ENCODE peak calls at places on chromosomes 13 and 19, in ten cellular contexts. One of them, this sample, is unnamed.

GRCh38 chr19:6769006-6769637 is 1.9 kb upstream of the SH2D3A start:
- DNase-seq in upper lobe of left lung: no peak
- DNase-seq in endothelial cell of umbilical vein: no peak
- DNase-seq in B cell: peak
- DNase-seq in astrocyte of the spinal cord: no peak
- DNase-seq in mammary epithelial cell: no peak
- DNase-seq in psoas muscle: no peak
- DNase-seq in kidney: no peak
- DNase-seq in fibroblast of mammary gland: peak
- DNase-seq in cardiac muscle cell: peak
- DNase-seq in this sample: no peak

GRCh38 chr13:42553098-42554046 is 20.6 kb upstream of the TNFSF11 start:
- DNase-seq in upper lobe of left lung: no peak
- DNase-seq in endothelial cell of umbilical vein: peak
- DNase-seq in B cell: no peak
- DNase-seq in astrocyte of the spinal cord: peak
- DNase-seq in mammary epithelial cell: peak
- DNase-seq in psoas muscle: no peak
- DNase-seq in kidney: no peak
- DNase-seq in fibroblast of mammary gland: peak
- DNase-seq in cardiac muscle cell: peak
- DNase-seq in this sample: no peak

GRCh38 chr13:34435338-34435737 is 506.7 kb upstream of the NBEA start:
- DNase-seq in upper lobe of left lung: no peak
- DNase-seq in endothelial cell of umbilical vein: peak
- DNase-seq in B cell: no peak
- DNase-seq in astrocyte of the spinal cord: peak
- DNase-seq in mammary epithelial cell: no peak
- DNase-seq in psoas muscle: no peak
- DNase-seq in kidney: no peak
- DNase-seq in fibroblast of mammary gland: peak
- DNase-seq in cardiac muscle cell: peak
- DNase-seq in this sample: no peak

GRCh38 chr19:48398329-48399235 is 5.1 kb downstream of the GRIN2D start:
- DNase-seq in upper lobe of left lung: peak
- DNase-seq in endothelial cell of umbilical vein: peak
- DNase-seq in B cell: peak
- DNase-seq in astrocyte of the spinal cord: peak
- DNase-seq in mammary epithelial cell: peak
- DNase-seq in psoas muscle: peak
- DNase-seq in kidney: peak
- DNase-seq in fibroblast of mammary gland: peak
- DNase-seq in cardiac muscle cell: peak
- DNase-seq in this sample: peak

GRCh38 chr19:1818549-1819195 is 6.6 kb upstream of the ATP8B3 start:
- DNase-seq in upper lobe of left lung: peak
- DNase-seq in endothelial cell of umbilical vein: no peak
- DNase-seq in B cell: no peak
- DNase-seq in astrocyte of the spinal cord: no peak
- DNase-seq in mammary epithelial cell: no peak
- DNase-seq in psoas muscle: no peak
- DNase-seq in kidney: no peak
- DNase-seq in fibroblast of mammary gland: no peak
- DNase-seq in cardiac muscle cell: no peak
- DNase-seq in this sample: no peak

GRCh38 chr13:94345374-94346195 is 133.9 kb downstream of the DCT start:
- DNase-seq in upper lobe of left lung: no peak
- DNase-seq in endothelial cell of umbilical vein: peak
- DNase-seq in B cell: peak
- DNase-seq in astrocyte of the spinal cord: peak
- DNase-seq in mammary epithelial cell: peak
- DNase-seq in psoas muscle: no peak
- DNase-seq in kidney: no peak
- DNase-seq in fibroblast of mammary gland: peak
- DNase-seq in cardiac muscle cell: peak
- DNase-seq in this sample: no peak

GRCh38 chr19:5696196-5697021 is 6.3 kb downstream of the RPL36 start:
- DNase-seq in upper lobe of left lung: peak
- DNase-seq in endothelial cell of umbilical vein: no peak
- DNase-seq in B cell: no peak
- DNase-seq in astrocyte of the spinal cord: no peak
- DNase-seq in mammary epithelial cell: no peak
- DNase-seq in psoas muscle: no peak
- DNase-seq in kidney: no peak
- DNase-seq in fibroblast of mammary gland: no peak
- DNase-seq in cardiac muscle cell: no peak
- DNase-seq in this sample: no peak

GRCh38 chr13:93029536-93029935 is 197.1 kb upstream of the GPC6 start:
- DNase-seq in upper lobe of left lung: no peak
- DNase-seq in endothelial cell of umbilical vein: no peak
- DNase-seq in B cell: no peak
- DNase-seq in astrocyte of the spinal cord: peak
- DNase-seq in mammary epithelial cell: peak
- DNase-seq in psoas muscle: no peak
- DNase-seq in kidney: no peak
- DNase-seq in fibroblast of mammary gland: peak
- DNase-seq in cardiac muscle cell: peak
- DNase-seq in this sample: no peak

GRCh38 chr19:2289714-2290435 is 7.9 kb upstream of the PEAK3 start:
- DNase-seq in upper lobe of left lung: peak
- DNase-seq in endothelial cell of umbilical vein: no peak
- DNase-seq in B cell: peak
- DNase-seq in astrocyte of the spinal cord: no peak
- DNase-seq in mammary epithelial cell: peak
- DNase-seq in psoas muscle: no peak
- DNase-seq in kidney: peak
- DNase-seq in fibroblast of mammary gland: no peak
- DNase-seq in cardiac muscle cell: no peak
- DNase-seq in this sample: peak

GRCh38 chr19:39038098-39038497 is 5.7 kb upstream of the FBXO27 start:
- DNase-seq in upper lobe of left lung: no peak
- DNase-seq in endothelial cell of umbilical vein: peak
- DNase-seq in B cell: no peak
- DNase-seq in astrocyte of the spinal cord: peak
- DNase-seq in mammary epithelial cell: peak
- DNase-seq in psoas muscle: no peak
- DNase-seq in kidney: no peak
- DNase-seq in fibroblast of mammary gland: peak
- DNase-seq in cardiac muscle cell: peak
- DNase-seq in this sample: peak

GRCh38 chr19:10295305-10295846 is 5.6 kb downstream of the ICAM5 start:
- DNase-seq in upper lobe of left lung: peak
- DNase-seq in endothelial cell of umbilical vein: peak
- DNase-seq in B cell: peak
- DNase-seq in astrocyte of the spinal cord: no peak
- DNase-seq in mammary epithelial cell: no peak
- DNase-seq in psoas muscle: no peak
- DNase-seq in kidney: no peak
- DNase-seq in fibroblast of mammary gland: no peak
- DNase-seq in cardiac muscle cell: peak
- DNase-seq in this sample: peak

GRCh38 chr13:49409008-49409407 is 34.9 kb downstream of the CAB39L start:
- DNase-seq in upper lobe of left lung: no peak
- DNase-seq in endothelial cell of umbilical vein: no peak
- DNase-seq in B cell: no peak
- DNase-seq in astrocyte of the spinal cord: no peak
- DNase-seq in mammary epithelial cell: peak
- DNase-seq in psoas muscle: no peak
- DNase-seq in kidney: no peak
- DNase-seq in fibroblast of mammary gland: no peak
- DNase-seq in cardiac muscle cell: no peak
- DNase-seq in this sample: no peak

GRCh38 chr13:65605386-65605785 is 1624.8 kb downstream of the PCDH9 start:
- DNase-seq in upper lobe of left lung: no peak
- DNase-seq in endothelial cell of umbilical vein: no peak
- DNase-seq in B cell: no peak
- DNase-seq in astrocyte of the spinal cord: no peak
- DNase-seq in mammary epithelial cell: no peak
- DNase-seq in psoas muscle: no peak
- DNase-seq in kidney: no peak
- DNase-seq in fibroblast of mammary gland: peak
- DNase-seq in cardiac muscle cell: peak
- DNase-seq in this sample: no peak

GRCh38 chr13:101941095-101941777 is 460.6 kb downstream of the FGF14 start:
- DNase-seq in upper lobe of left lung: no peak
- DNase-seq in endothelial cell of umbilical vein: no peak
- DNase-seq in B cell: no peak
- DNase-seq in astrocyte of the spinal cord: peak
- DNase-seq in mammary epithelial cell: no peak
- DNase-seq in psoas muscle: no peak
- DNase-seq in kidney: no peak
- DNase-seq in fibroblast of mammary gland: peak
- DNase-seq in cardiac muscle cell: no peak
- DNase-seq in this sample: no peak

GRCh38 chr19:8460516-8461298 is 15.9 kb downstream of the HNRNPM start:
- DNase-seq in upper lobe of left lung: no peak
- DNase-seq in endothelial cell of umbilical vein: no peak
- DNase-seq in B cell: no peak
- DNase-seq in astrocyte of the spinal cord: no peak
- DNase-seq in mammary epithelial cell: no peak
- DNase-seq in psoas muscle: no peak
- DNase-seq in kidney: no peak
- DNase-seq in fibroblast of mammary gland: peak
- DNase-seq in cardiac muscle cell: no peak
- DNase-seq in this sample: no peak

GRCh38 chr13:46663216-46663615 is 110.2 kb downstream of the LRCH1 start:
- DNase-seq in upper lobe of left lung: no peak
- DNase-seq in endothelial cell of umbilical vein: no peak
- DNase-seq in B cell: no peak
- DNase-seq in astrocyte of the spinal cord: no peak
- DNase-seq in mammary epithelial cell: no peak
- DNase-seq in psoas muscle: no peak
- DNase-seq in kidney: no peak
- DNase-seq in fibroblast of mammary gland: no peak
- DNase-seq in cardiac muscle cell: no peak
- DNase-seq in this sample: no peak

DNA sequence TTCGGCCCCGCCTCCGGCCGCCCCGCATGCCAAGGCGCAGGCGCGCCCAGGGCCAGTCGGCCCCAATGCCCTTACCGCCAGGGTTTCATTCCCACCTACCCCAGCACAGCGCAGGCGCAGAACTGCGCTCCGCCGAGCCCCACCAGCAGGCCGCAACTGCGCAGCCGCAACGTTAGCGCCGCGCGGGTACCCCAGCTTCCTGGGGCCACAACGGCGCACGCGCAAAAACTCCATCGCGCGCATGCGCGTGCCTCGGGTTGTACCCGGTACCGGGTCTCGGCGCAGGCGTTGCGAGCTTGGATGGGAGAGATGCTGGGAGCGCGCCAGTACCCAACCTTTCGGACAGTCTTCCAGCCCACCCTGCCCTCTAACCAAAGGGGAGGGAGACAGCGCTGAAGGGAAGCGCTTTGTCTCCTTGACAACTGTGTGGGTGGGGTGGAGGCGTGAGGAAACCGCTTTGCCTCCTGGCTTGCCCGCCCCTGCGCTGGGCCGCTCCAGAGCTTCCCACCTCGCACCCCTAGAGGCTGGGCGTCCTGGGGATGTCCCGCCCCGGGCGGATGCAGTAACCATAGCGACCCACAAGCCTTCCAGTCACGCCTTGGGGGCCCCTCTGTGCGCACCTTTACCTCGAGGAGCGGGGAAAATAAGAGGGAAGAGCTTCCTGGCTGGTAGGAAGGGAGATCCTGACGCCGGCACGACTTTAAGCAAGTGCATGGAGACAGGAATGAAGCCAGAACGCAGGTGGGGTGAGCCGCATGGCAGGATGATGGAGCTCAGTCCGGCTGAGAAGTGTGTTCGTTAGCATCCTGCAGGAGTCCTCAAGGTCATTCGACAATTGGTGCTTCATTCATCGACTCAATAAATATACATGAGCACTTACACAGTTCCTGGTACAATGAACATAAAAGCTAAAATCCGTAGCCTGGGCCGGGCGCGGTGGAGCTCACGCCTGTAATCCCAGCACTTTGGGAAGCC is 525 bp upstream of the MYPOP start:
- DNase-seq in upper lobe of left lung: peak
- DNase-seq in endothelial cell of umbilical vein: peak
- DNase-seq in B cell: peak
- DNase-seq in astrocyte of the spinal cord: peak
- DNase-seq in mammary epithelial cell: peak
- DNase-seq in psoas muscle: peak
- DNase-seq in kidney: peak
- DNase-seq in fibroblast of mammary gland: peak
- DNase-seq in cardiac muscle cell: peak
- DNase-seq in this sample: peak
- TF ChIP-seq CTCF in upper lobe of left lung: no peak
- TF ChIP-seq CTCF in endothelial cell of umbilical vein: no peak
- TF ChIP-seq CTCF in B cell: no peak
- TF ChIP-seq CTCF in astrocyte of the spinal cord: no peak
- TF ChIP-seq CTCF in mammary epithelial cell: no peak
- TF ChIP-seq CTCF in psoas muscle: no peak
- TF ChIP-seq CTCF in kidney: no peak
- TF ChIP-seq CTCF in fibroblast of mammary gland: no peak
- TF ChIP-seq CTCF in cardiac muscle cell: no peak
- TF ChIP-seq CTCF in this sample: no peak

GRCh38 chr19:33767898-33768413 is 28.7 kb upstream of the KCTD15 start:
- DNase-seq in upper lobe of left lung: no peak
- DNase-seq in endothelial cell of umbilical vein: peak
- DNase-seq in B cell: no peak
- DNase-seq in astrocyte of the spinal cord: peak
- DNase-seq in mammary epithelial cell: no peak
- DNase-seq in psoas muscle: no peak
- DNase-seq in kidney: no peak
- DNase-seq in fibroblast of mammary gland: peak
- DNase-seq in cardiac muscle cell: peak
- DNase-seq in this sample: no peak
- TF ChIP-seq CTCF in upper lobe of left lung: no peak
- TF ChIP-seq CTCF in endothelial cell of umbilical vein: peak
- TF ChIP-seq CTCF in B cell: no peak
- TF ChIP-seq CTCF in astrocyte of the spinal cord: peak
- TF ChIP-seq CTCF in mammary epithelial cell: peak
- TF ChIP-seq CTCF in psoas muscle: no peak
- TF ChIP-seq CTCF in kidney: no peak
- TF ChIP-seq CTCF in fibroblast of mammary gland: peak
- TF ChIP-seq CTCF in cardiac muscle cell: peak
- TF ChIP-seq CTCF in this sample: no peak

DNA sequence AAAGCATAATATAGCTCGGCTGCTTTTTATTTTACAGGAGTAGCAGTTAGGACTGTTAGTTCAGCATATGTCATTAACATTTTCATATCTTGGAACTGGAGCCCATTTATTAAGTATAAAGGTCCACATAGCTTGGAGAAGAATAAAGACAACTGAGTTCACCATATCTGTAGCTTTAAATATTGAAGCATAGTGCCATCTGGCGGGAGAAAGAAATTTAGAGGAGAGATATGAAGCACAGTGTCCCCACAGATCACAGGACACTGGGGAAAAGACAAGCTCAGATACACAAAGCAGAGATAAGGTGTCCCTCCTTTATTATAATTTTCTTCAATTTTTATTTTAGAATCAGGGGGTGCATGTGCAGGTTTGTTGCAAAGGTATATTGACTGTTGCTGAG is 104.7 kb upstream of the FREM2 start:
- DNase-seq in upper lobe of left lung: no peak
- DNase-seq in endothelial cell of umbilical vein: peak
- DNase-seq in B cell: peak
- DNase-seq in astrocyte of the spinal cord: peak
- DNase-seq in mammary epithelial cell: peak
- DNase-seq in psoas muscle: no peak
- DNase-seq in kidney: no peak
- DNase-seq in fibroblast of mammary gland: peak
- DNase-seq in cardiac muscle cell: peak
- DNase-seq in this sample: peak
- TF ChIP-seq CTCF in upper lobe of left lung: no peak
- TF ChIP-seq CTCF in endothelial cell of umbilical vein: peak
- TF ChIP-seq CTCF in B cell: peak
- TF ChIP-seq CTCF in astrocyte of the spinal cord: peak
- TF ChIP-seq CTCF in mammary epithelial cell: peak
- TF ChIP-seq CTCF in psoas muscle: peak
- TF ChIP-seq CTCF in kidney: peak
- TF ChIP-seq CTCF in fibroblast of mammary gland: peak
- TF ChIP-seq CTCF in cardiac muscle cell: peak
- TF ChIP-seq CTCF in this sample: peak

GRCh38 chr13:25588336-25589060 is 216.7 kb downstream of the ATP8A2 start:
- DNase-seq in upper lobe of left lung: peak
- DNase-seq in endothelial cell of umbilical vein: no peak
- DNase-seq in B cell: no peak
- DNase-seq in astrocyte of the spinal cord: no peak
- DNase-seq in mammary epithelial cell: no peak
- DNase-seq in psoas muscle: no peak
- DNase-seq in kidney: no peak
- DNase-seq in fibroblast of mammary gland: no peak
- DNase-seq in cardiac muscle cell: no peak
- DNase-seq in this sample: no peak
- TF ChIP-seq CTCF in upper lobe of left lung: no peak
- TF ChIP-seq CTCF in endothelial cell of umbilical vein: no peak
- TF ChIP-seq CTCF in B cell: no peak
- TF ChIP-seq CTCF in astrocyte of the spinal cord: no peak
- TF ChIP-seq CTCF in mammary epithelial cell: no peak
- TF ChIP-seq CTCF in psoas muscle: no peak
- TF ChIP-seq CTCF in kidney: no peak
- TF ChIP-seq CTCF in fibroblast of mammary gland: no peak
- TF ChIP-seq CTCF in cardiac muscle cell: no peak
- TF ChIP-seq CTCF in this sample: no peak